ENCODE peak calls at places on chromosomes 6 and 20, in four cellular contexts. H is GM12878, M is HepG2, Y is K562. Z is an unnamed sample.

GRCh38 chr20:51560550-51561307 is 18.2 kb upstream of the NFATC2 start:
- DNase-seq in Y (no peak), M (no peak), H (no peak), Z (no peak)

GRCh38 chr6:38640216-38640909 is 634 bp upstream of the BTBD9 start:
- DNase-seq in M (no peak), Y (no peak), H (peak), Z (peak)

GRCh38 chr6:92196320-92196719 is 1223.0 kb downstream of the EPHA7 start:
- DNase-seq in H (no peak), Y (no peak), M (no peak), Z (no peak)

GRCh38 chr6:157666721-157667120 is 156.3 kb upstream of the SNX9 start:
- DNase-seq in Y (no peak), H (no peak), M (no peak), Z (no peak)

GRCh38 chr6:158564243-158565121 is 4.6 kb downstream of the TMEM181 start:
- DNase-seq in Y (no peak), M (no peak), H (no peak), Z (no peak)

GRCh38 chr6:37650071-37650481 is 47.6 kb downstream of the MDGA1 start:
- DNase-seq in Y (peak), H (no peak), M (peak), Z (peak)

GRCh38 chr6:83071707-83072106 is 4.2 kb downstream of the DOP1A start:
- DNase-seq in M (no peak), Y (no peak), H (no peak), Z (no peak)

GRCh38 chr6:110358536-110359148 is 493 bp upstream of the METTL24 start:
- DNase-seq in M (no peak), Y (no peak), H (no peak), Z (no peak)

GRCh38 chr20:60465993-60466682 is 507.9 kb downstream of the CDH26 start:
- DNase-seq in M (no peak), Y (no peak), H (no peak), Z (no peak)

GRCh38 chr6:73523434-73524123 is 2.7 kb upstream of the EEF1A1 start:
- DNase-seq in Y (peak), M (peak), H (no peak), Z (peak)

GRCh38 chr20:38034961-38035360 is 1.4 kb downstream of the RPRD1B start:
- DNase-seq in H (no peak), M (no peak), Y (no peak), Z (no peak)

GRCh38 chr20:53270792-53271375 is 298.7 kb downstream of the TSHZ2 start:
- DNase-seq in M (no peak), H (no peak), Y (no peak), Z (no peak)

GRCh38 chr6:21078497-21078896 is 515.1 kb upstream of the SOX4 start:
- DNase-seq in M (no peak), Y (no peak), H (no peak), Z (no peak)

GRCh38 chr6:56349196-56349595 is 101.8 kb upstream of the COL21A1 start:
- DNase-seq in M (no peak), H (no peak), Y (no peak), Z (no peak)

GRCh38 chr6:33592280-33592594 is 12.2 kb upstream of the BAK1 start:
- DNase-seq in M (no peak), Y (no peak), H (no peak), Z (no peak)

GRCh38 chr20:23257848-23258746 is 92.5 kb upstream of the NXT1 start:
- DNase-seq in M (no peak), Y (no peak), H (no peak), Z (no peak)

GRCh38 chr20:25198663-25199363 is 3.3 kb downstream of the ENTPD6 start:
- DNase-seq in M (no peak), H (no peak), Y (no peak), Z (no peak)

GRCh38 chr20:17518339-17519052 is 12.7 kb downstream of the BFSP1 start:
- DNase-seq in Y (peak), M (no peak), H (no peak), Z (peak)

GRCh38 chr6:153523390-153523789 is 392.3 kb upstream of the RGS17 start:
- DNase-seq in H (no peak), M (no peak), Y (no peak), Z (no peak)

GRCh38 chr20:14491436-14491835 is 154.0 kb upstream of the FLRT3 start:
- DNase-seq in H (no peak), M (no peak), Y (no peak), Z (no peak)

GRCh38 chr6:46651766-46652165 is 852 bp downstream of the CYP39A1 start:
- DNase-seq in M (no peak), Y (no peak), H (no peak), Z (no peak)

GRCh38 chr20:22214296-22214695 is 370.1 kb downstream of the FOXA2 start:
- DNase-seq in M (no peak), Y (no peak), H (no peak), Z (no peak)

GRCh38 chr6:2885967-2886731 is 17.0 kb downstream of the SERPINB9 start:
- DNase-seq in M (no peak), Y (no peak), H (no peak), Z (no peak)

GRCh38 chr6:1786455-1787108 is 176.9 kb downstream of the FOXC1 start:
- DNase-seq in Y (no peak), M (no peak), H (peak), Z (no peak)

GRCh38 chr6:121635355-121635754 is 199.9 kb downstream of the GJA1 start:
- DNase-seq in M (no peak), Y (no peak), H (no peak), Z (no peak)

GRCh38 chr6:137724495-137725211 is 142.4 kb upstream of the TNFAIP3 start:
- DNase-seq in M (no peak), Y (no peak), H (no peak), Z (no peak)

GRCh38 chr6:144896876-144897275 is 611.7 kb downstream of the UTRN start:
- DNase-seq in Y (no peak), H (no peak), M (no peak), Z (no peak)

GRCh38 chr20:11520596-11520995 is 397.1 kb upstream of the BTBD3 start:
- DNase-seq in M (no peak), Y (no peak), H (no peak), Z (no peak)

GRCh38 chr6:51514396-51515051 is 572.9 kb downstream of the PKHD1 start:
- DNase-seq in H (no peak), Y (no peak), M (no peak), Z (no peak)

GRCh38 chr6:143027058-143027457 is 33.6 kb upstream of the AIG1 start:
- DNase-seq in M (peak), Y (peak), H (no peak), Z (peak)

GRCh38 chr20:18705490-18705889 is 108.1 kb upstream of the SCP2D1 start:
- DNase-seq in M (no peak), H (no peak), Y (no peak), Z (no peak)

GRCh38 chr20:56778765-56779195 is 149.7 kb downstream of the TFAP2C start:
- DNase-seq in Y (no peak), H (no peak), M (no peak), Z (no peak)

GRCh38 chr6:35568967-35569606 is 56.4 kb upstream of the TULP1 start:
- DNase-seq in M (peak), H (no peak), Y (peak), Z (peak)

GRCh38 chr6:43172127-43173007 is 1.3 kb downstream of the SRF start:
- DNase-seq in H (no peak), M (peak), Y (peak), Z (peak)

GRCh38 chr6:159061805-159062563 is 17.2 kb upstream of the TAGAP start:
- DNase-seq in H (no peak), Y (no peak), M (no peak), Z (no peak)

DNA sequence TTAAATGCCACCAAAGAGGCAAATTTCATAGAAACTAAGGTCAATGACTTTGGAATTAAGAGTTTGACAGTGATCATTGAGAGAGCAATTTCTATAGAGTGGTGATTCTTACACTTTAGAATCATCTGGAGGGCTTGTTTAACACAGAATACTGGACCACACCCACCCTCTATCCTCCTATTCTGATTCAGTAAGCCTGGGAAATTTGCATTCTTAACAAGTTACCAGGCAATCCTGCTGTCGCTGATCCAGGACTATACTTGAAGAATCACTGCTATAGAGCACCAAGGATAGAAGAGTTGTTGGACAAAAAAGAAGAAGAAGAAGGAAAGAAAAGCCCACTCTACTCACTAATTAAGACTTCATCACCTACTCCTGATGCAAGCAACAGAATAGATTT is 21.3 kb upstream of the TBX18 start:
- DNase-seq in Y (no peak), M (no peak), H (no peak), Z (no peak)
- TF ChIP-seq ESRRA in Y (no peak), M (no peak), H (no peak), Z (no peak)

DNA sequence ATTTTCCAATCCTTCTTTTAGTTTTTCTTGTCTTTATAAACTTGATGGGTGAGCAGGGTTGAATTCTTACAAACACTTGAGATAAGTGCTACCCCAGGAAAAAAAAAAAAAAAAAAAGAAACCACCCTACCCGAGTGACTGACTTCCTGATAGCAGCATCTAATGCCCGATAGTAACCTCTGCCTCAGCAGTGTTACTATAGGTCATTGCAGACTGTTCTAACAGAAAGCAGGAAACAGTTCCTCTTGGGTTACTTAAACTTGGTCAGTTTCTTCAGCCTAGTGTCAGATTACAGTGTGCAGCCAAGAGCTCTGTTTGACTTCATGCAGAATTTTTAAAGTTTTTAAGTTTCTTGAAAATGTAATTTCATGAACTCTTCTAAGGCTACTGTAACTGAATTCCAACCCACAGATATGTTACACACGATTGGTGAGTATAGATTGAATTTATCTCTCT is 2.1 kb downstream of the MYLIP start:
- DNase-seq in Y (peak), M (peak), H (peak), Z (no peak)
- TF ChIP-seq TCF7 in Y (no peak), M (no peak), H (no peak), Z (no peak)

DNA sequence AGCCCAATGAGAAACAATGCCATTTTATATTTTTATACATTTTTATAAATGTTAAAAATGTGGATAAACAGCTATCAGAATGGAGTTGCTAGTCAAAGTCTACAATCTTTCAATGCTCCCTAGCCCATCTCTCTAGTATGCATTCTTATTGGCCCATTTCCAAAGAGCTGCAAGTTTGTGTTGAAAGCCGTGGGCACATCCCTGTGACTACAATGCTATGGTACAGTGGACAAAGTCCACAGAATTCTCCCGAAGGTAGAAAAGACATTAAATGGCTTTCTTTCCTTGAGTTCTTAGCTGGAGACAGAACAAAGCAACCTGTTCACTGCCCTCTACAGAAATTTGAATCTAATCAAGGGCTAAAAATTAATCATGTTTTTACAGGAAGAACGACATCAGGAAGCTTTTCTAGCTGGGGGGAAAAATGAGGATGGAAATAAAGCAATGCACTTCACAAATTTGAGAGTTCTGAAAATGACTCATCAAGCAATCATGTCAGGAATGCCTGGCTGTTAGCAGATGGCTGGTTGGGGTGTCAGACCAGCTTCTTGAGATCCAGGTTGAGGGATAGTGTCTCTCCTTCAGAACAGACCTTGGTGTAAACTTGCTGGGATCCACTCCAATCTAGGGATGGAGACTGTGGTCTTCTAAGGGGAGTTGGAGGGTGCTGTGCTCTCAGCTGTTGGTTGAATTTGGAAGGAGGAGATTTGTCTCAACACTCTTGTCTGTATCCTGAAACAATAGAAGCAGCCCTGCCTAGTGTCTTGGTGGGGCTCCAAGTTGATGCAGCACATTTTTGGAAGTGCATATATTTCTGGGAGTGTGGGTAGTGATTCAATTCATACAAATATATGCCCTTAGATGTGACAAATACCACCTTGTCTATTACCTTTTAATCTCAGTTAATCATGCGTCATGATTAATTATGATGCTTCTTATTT is 143.4 kb upstream of the PHACTR1 start:
- DNase-seq in M (no peak), H (no peak), Y (no peak), Z (no peak)
- TF ChIP-seq ESRRA in M (no peak), H (no peak), Y (no peak), Z (no peak)

GRCh38 chr6:79313254-79313653 is 78.8 kb upstream of the HMGN3 start:
- DNase-seq in Y (peak), M (no peak), H (no peak), Z (no peak)
- TF ChIP-seq TCF7 in Y (no peak), M (no peak), H (no peak), Z (no peak)

GRCh38 chr6:48678390-48678789 is 567.4 kb upstream of the PTCHD4 start:
- DNase-seq in Y (no peak), H (no peak), M (no peak), Z (no peak)
- TF ChIP-seq ESRRA in Y (no peak), H (no peak), M (no peak), Z (no peak)

GRCh38 chr6:167094820-167095637 is 27.9 kb upstream of the CCR6 start:
- DNase-seq in Y (no peak), M (no peak), H (peak), Z (no peak)

GRCh38 chr6:167093406-167093921 is 29.4 kb upstream of the CCR6 start:
- DNase-seq in Y (no peak), M (no peak), H (no peak), Z (no peak)

GRCh38 chr6:167094436-167094819 is 28.5 kb upstream of the CCR6 start:
- DNase-seq in M (no peak), Y (no peak), H (no peak), Z (no peak)

GRCh38 chr6:167092672-167093339 is 30.1 kb upstream of the CCR6 start:
- DNase-seq in M (no peak), H (no peak), Y (no peak), Z (no peak)

DNA sequence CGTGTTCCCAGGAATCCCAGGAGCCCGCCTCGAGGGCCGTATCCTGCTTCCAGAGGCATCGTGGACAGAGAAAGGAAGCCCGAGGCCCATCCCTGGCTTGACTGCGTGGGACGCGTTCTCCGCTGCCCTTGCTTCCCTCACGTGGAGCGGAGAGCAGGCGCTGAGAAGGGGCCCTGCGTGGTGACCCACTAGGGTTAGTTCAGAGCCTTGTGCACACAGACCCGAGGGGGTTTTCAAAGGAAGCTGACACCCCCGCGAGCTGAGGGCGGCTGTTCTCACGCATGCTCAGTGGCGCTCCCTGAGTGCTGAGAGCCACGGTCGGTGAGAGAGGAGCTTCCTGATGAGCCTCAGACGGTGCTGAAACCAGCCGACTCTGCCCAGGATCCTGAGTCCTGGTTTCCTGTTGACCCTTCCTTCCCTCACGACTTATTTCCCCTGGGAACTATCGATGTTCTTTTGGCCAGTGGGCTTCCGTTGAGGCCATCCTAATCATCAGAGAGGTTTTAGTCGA is 28.9 kb upstream of the CCR6 start:
- DNase-seq in M (no peak), H (peak), Y (no peak), Z (no peak)
- TF ChIP-seq TCF7 in M (no peak), H (no peak), Y (no peak), Z (no peak)